ENCODE peak calls at places on chromosomes 13 and 19, in ten cellular contexts. B, H, E, D, V, W, G, L, I and K are unnamed samples.

GRCh38 chr13:70987043-70987442 is 878.8 kb upstream of the KLHL1 start:
- DNase-seq in V (no peak), L (no peak), G (no peak), W (no peak), I (no peak), E (no peak), D (no peak), B (no peak), H (no peak), K (no peak)

GRCh38 chr13:106534844-106535551 is 464 bp downstream of the EFNB2 start:
- DNase-seq in H (no peak), E (peak), W (no peak), G (peak), D (no peak), I (peak), L (peak), V (no peak), B (no peak), K (peak)

GRCh38 chr13:37484056-37484455 is 114.5 kb downstream of the POSTN start:
- DNase-seq in H (no peak), G (no peak), I (no peak), W (no peak), B (no peak), L (peak), V (no peak), D (no peak), E (no peak), K (no peak)

GRCh38 chr19:12913011-12913561 is 6.0 kb downstream of the SYCE2 start:
- DNase-seq in W (no peak), H (peak), D (peak), E (peak), B (no peak), G (peak), I (no peak), V (no peak), L (peak), K (no peak)

GRCh38 chr13:83906240-83906820 is 24.1 kb upstream of the SLITRK1 start:
- DNase-seq in W (no peak), B (no peak), V (no peak), L (no peak), D (no peak), H (no peak), G (no peak), I (no peak), E (no peak), K (no peak)

GRCh38 chr19:41027273-41027967 is 36.3 kb downstream of the CYP2B6 start:
- DNase-seq in B (no peak), E (no peak), W (no peak), D (no peak), H (no peak), V (no peak), L (no peak), G (no peak), I (no peak), K (no peak)

GRCh38 chr13:109000207-109000606 is 370.8 kb downstream of the MYO16 start:
- DNase-seq in L (no peak), W (no peak), V (no peak), G (no peak), I (no peak), H (no peak), D (no peak), B (no peak), E (no peak), K (no peak)

GRCh38 chr13:43153436-43154082 is 130.2 kb downstream of the DNAJC15 start:
- DNase-seq in L (peak), I (no peak), G (no peak), B (no peak), E (no peak), H (no peak), D (no peak), V (peak), W (no peak), K (peak)

GRCh38 chr13:31925079-31925478 is 106.5 kb upstream of the FRY start:
- DNase-seq in H (no peak), G (no peak), B (no peak), E (no peak), L (no peak), V (no peak), D (no peak), W (no peak), I (no peak), K (no peak)